ENCODE peak calls at places on chromosomes 2 and 18, in six cellular contexts. R is right lobe of liver; J is CD8-positive, alpha-beta T cell; K is esophagus muscularis mucosa; H is tibial artery; L is lower lobe of right lung. W is an unnamed sample.

GRCh38 chr2:29598978-29599377 is 322.4 kb downstream of the ALK start:
- DNase-seq in R (no peak), J (no peak), K (no peak), H (no peak), L (no peak), W (no peak)

GRCh38 chr2:120134263-120134662 is 88.9 kb downstream of the TMEM185B start:
- DNase-seq in R (no peak), J (no peak), K (no peak), H (no peak), L (no peak), W (no peak)

GRCh38 chr18:54206447-54206846 is 18.0 kb downstream of the MBD2 start:
- DNase-seq in R (no peak), J (no peak), K (no peak), H (no peak), L (no peak), W (no peak)

GRCh38 chr18:77207540-77207939 is 42.1 kb upstream of the GALR1 start:
- DNase-seq in R (peak; percentile 60), J (peak; percentile 43), K (no peak), H (peak; percentile 80), L (peak; percentile 78), W (peak; percentile 39)

GRCh38 chr2:164115806-164116205 is 380.0 kb upstream of the FIGN start:
- DNase-seq in R (no peak), J (no peak), K (no peak), H (no peak), L (no peak), W (no peak)

GRCh38 chr2:109069430-109070194 is 59.4 kb upstream of the SH3RF3 start:
- DNase-seq in R (no peak), J (no peak), K (peak; percentile 77), H (no peak), L (no peak), W (no peak)

GRCh38 chr18:34048423-34048822 is 176.3 kb downstream of the NOL4 start:
- DNase-seq in R (no peak), J (no peak), K (no peak), H (no peak), L (no peak), W (no peak)

GRCh38 chr2:145813481-145813880 is 1293.6 kb upstream of the ZEB2 start:
- DNase-seq in R (no peak), J (no peak), K (no peak), H (no peak), L (no peak), W (no peak)

GRCh38 chr2:198309673-198310280 is 505.4 kb downstream of the PLCL1 start:
- DNase-seq in R (no peak), J (peak; percentile 57), K (no peak), H (no peak), L (no peak), W (no peak)

GRCh38 chr18:50727721-50728470 is 91.9 kb downstream of the MRO start:
- DNase-seq in R (no peak), J (no peak), K (no peak), H (no peak), L (no peak), W (no peak)

GRCh38 chr2:225038076-225038571 is 4.1 kb downstream of the DOCK10 start:
- DNase-seq in R (no peak), J (no peak), K (no peak), H (no peak), L (no peak), W (no peak)

GRCh38 chr2:16466133-16466820 is 199.4 kb downstream of the CYRIA start:
- DNase-seq in R (no peak), J (no peak), K (peak; percentile 77), H (no peak), L (no peak), W (no peak)

GRCh38 chr2:200810252-200810650 is 1.5 kb upstream of the BZW1 start:
- DNase-seq in R (no peak), J (no peak), K (no peak), H (peak; percentile 72), L (no peak), W (no peak)

GRCh38 chr2:147345246-147345645 is 499.6 kb upstream of the ACVR2A start:
- DNase-seq in R (no peak), J (no peak), K (no peak), H (no peak), L (no peak), W (no peak)

GRCh38 chr2:120959426-120959825 is 223.8 kb downstream of the GLI2 start:
- DNase-seq in R (no peak), J (no peak), K (no peak), H (no peak), L (no peak), W (no peak)

GRCh38 chr2:125169764-125170146 is 1144.7 kb downstream of the CNTNAP5 start:
- DNase-seq in R (no peak), J (no peak), K (no peak), H (no peak), L (no peak), W (no peak)

GRCh38 chr2:98086491-98087446 is at the start of gene VWA3B:
- DNase-seq in R (peak; percentile 74), J (peak; percentile 22), K (no peak), H (peak; percentile 66), L (peak; percentile 85), W (peak; percentile 91)

GRCh38 chr2:82062469-82062868 is 1757.9 kb upstream of the LRRTM1 start:
- DNase-seq in R (no peak), J (no peak), K (no peak), H (no peak), L (no peak), W (no peak)

GRCh38 chr2:109210431-109211200 is 81.6 kb downstream of the SH3RF3 start:
- DNase-seq in R (no peak), J (no peak), K (no peak), H (no peak), L (no peak), W (no peak)

GRCh38 chr18:9135912-9136314 is 668 bp upstream of the ANKRD12 start:
- DNase-seq in R (peak; percentile 70), J (no peak), K (no peak), H (no peak), L (no peak), W (peak; percentile 84)

DNA sequence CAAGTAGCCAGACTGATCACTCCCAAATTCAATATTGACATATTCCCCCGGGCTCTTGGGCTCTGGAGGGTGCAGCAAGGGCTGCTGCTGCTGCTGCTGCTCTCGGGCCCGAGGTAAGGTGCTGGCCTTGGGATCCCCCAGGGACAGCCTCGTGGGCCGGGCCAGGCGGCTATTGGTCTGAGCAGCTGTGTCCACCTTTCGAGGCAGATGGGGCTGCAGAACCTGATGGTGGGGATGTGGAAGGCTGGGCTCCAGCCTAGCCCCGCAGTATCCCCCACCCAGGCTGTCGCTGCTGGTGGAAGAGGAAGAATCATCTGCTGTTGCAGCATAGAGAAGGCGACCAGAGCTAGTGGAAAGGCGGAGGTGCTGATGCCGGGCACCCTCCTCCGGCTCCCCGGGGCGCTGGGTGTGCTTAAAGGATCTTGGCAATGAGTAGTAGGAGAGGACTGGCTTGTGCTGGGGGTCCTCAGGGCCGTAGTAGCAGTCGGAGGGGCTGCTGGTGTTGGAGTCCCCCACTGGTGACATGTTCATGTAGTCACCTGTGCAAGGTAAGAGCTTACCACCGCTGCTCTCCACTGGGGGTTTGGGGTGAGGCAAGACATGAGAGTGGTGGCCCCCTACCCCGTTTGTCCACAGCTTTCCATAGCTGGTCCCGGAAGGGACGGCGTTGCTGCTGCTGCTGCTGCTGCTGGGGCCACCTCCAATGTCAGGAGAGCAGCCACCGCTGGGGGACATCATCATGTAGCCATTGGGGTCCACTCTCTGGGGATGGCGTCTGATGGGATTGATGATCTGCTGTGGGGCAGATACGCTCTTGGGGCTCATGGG is 3.4 kb downstream of the IRS1 start:
- DNase-seq in R (no peak), J (no peak), K (no peak), H (no peak), L (peak; percentile 43), W (no peak)
- H3K4me3 ChIP-seq in R (peak overlapping the region; percentile 73), J (no peak overlapping the region), K (peak overlapping the region; percentile 70), H (peak overlapping the region; percentile 45), L (peak overlapping the region; percentile 77), W (no peak overlapping the region)

GRCh38 chr2:39119732-39120520 is 925 bp downstream of the SOS1 start:
- DNase-seq in R (peak; percentile 74), J (peak; percentile 66), K (no peak), H (peak; percentile 73), L (peak; percentile 68), W (peak; percentile 68)
- TF ChIP-seq CTCF in R (peak; percentile 22), J (no peak), K (peak; percentile 53), H (peak; percentile 24), L (peak; percentile 21), W (peak; percentile 18)

DNA sequence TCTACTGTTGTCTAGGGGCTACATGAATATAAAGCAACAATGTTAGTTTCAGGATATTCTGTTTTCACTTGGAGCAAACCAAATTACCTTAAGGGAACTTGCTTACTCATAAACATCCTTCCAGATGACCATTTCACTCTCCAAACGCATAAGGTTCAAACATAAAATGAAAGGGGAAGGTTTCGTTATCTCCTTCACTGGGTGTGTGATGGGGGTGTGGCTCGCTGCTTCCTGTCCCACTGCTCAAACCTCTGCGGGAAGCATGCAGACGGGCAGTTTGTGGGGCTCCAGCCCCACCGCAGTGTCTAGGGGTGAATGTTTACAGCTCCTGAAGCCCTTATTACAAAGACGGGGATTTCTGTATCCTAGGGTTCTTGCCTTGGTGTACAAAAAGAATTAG is 1310.9 kb upstream of the TMEFF2 start:
- DNase-seq in R (no peak), J (no peak), K (no peak), H (no peak), L (no peak), W (no peak)
- H3K4me1 ChIP-seq in R (no peaks in the 10 kb centered on the region), J (no peaks in the 10 kb centered on the region), K (no peaks in the 10 kb centered on the region), H (no peaks in the 10 kb centered on the region), L (no peaks in the 10 kb centered on the region), W (no peaks in the 10 kb centered on the region)

DNA sequence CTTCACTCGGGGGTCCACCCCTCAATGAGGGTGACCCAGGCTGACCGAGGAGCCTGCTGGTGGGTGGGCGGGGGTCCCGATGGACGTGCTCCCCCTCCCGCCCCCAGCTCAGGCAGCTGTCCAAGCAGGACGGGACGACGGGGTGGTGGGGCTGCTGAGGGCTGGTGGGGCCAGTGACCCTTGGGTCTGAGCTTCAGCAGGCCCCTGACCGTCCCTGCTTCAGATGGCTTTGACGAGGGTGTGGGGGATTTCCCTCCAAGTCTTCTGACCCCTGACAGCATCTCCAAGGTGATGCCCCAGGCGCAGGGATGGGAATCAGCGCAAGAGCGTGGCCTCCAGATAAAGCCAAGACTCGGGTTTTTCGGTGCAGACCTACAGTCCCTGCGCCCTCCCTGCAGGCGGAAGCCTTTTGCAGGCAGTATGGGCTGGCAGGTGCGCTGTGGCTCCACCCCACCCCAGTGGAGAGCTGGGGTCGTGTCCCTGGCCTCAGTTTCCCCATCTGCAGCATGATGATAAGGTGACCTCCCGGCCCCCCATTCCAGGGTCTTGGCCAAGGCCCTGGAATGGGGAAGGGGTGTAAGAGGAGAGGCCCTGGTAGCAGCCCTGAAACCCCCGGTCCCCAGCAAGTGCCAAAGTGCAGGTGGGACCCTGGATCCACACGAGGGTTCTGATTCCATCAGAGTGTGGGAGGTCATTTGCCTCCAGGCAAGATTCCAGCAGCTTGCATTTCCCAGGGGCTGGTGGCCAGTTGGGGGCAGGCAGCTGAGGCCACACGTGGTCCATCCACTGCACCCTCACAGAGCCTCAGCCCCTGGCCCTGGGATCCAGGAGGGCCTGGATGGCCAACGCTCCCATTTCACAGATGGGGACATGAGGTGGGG is 8.7 kb downstream of the CROCC2 start:
- DNase-seq in R (peak; percentile 14), J (no peak), K (no peak), H (no peak), L (peak; percentile 41), W (peak; percentile 31)
- H3K4me3 ChIP-seq in R (no peak overlapping the region), J (no peak overlapping the region), K (no peak overlapping the region), H (no peak overlapping the region), L (no peak overlapping the region), W (no peak overlapping the region)

W was measured in mucosa of descending colon.